ENCODE peak calls at places on chromosomes 16 and 17, in ten cellular contexts. O is left ventricle myocardium inferior; F is activated CD4-positive, alpha-beta T cell treated with anti-CD3 and anti-CD28 coated beads, Interleukin-2, amount 50 U/mL, for 1 hour; X is stomach; B is fibroblast of lung; W is amniotic stem cell; A is IMR-90; Z is HEK293T; C is activated B cell treated with CpG ODN at 0.5 μM for 24 hours; G is H7. U is an unnamed sample.

GRCh38 chr17:16150251-16150859 is 65.0 kb downstream of the NCOR1 start:
- DNase-seq in Z (no peak), W (no peak), G (no peak), C (no peak), X (no peak), B (peak), O (no peak), A (peak), F (no peak), U (no peak)

GRCh38 chr17:49996495-49997255 is 1.7 kb upstream of the DLX3 start:
- DNase-seq in G (peak), X (peak), Z (peak), W (no peak), F (peak), O (peak), C (peak), B (no peak), A (peak), U (peak)

GRCh38 chr17:79730769-79731483 is at the start of gene ENPP7:
- DNase-seq in G (peak), B (no peak), F (no peak), W (no peak), A (no peak), O (no peak), X (no peak), C (no peak), Z (no peak), U (no peak)

GRCh38 chr16:85507342-85507741 is 105.8 kb upstream of the GSE1 start:
- DNase-seq in W (no peak), B (no peak), A (no peak), X (no peak), O (no peak), Z (no peak), C (no peak), G (no peak), F (no peak), U (no peak)

GRCh38 chr17:50267074-50267841 is 7.0 kb upstream of the TMEM92 start:
- DNase-seq in F (no peak), O (no peak), X (no peak), C (peak), G (peak), A (peak), B (no peak), Z (no peak), W (no peak), U (no peak)

GRCh38 chr17:69539274-69539673 is 124.8 kb downstream of the MAP2K6 start:
- DNase-seq in F (no peak), G (no peak), W (no peak), Z (no peak), C (no peak), X (no peak), A (no peak), O (no peak), B (no peak), U (no peak)

GRCh38 chr17:51860934-51861561 is 297.5 kb downstream of the CA10 start:
- DNase-seq in B (no peak), Z (peak), C (no peak), A (no peak), W (no peak), O (no peak), X (no peak), F (no peak), G (peak), U (no peak)

GRCh38 chr17:7293821-7294613 is 422 bp downstream of the YBX2 start:
- DNase-seq in G (peak), C (no peak), X (peak), B (no peak), Z (no peak), W (no peak), F (no peak), O (no peak), A (no peak), U (no peak)

GRCh38 chr16:85553436-85554113 is 59.5 kb upstream of the GSE1 start:
- DNase-seq in Z (peak), F (peak), W (no peak), G (peak), B (peak), X (peak), O (peak), A (peak), C (peak), U (no peak)

GRCh38 chr17:47879028-47879585 is 16.9 kb upstream of the SP2 start:
- DNase-seq in X (no peak), A (peak), W (no peak), C (no peak), Z (no peak), G (no peak), F (no peak), B (peak), O (no peak), U (no peak)

GRCh38 chr17:3539881-3540540 is 17.6 kb downstream of the TRPV3 start:
- DNase-seq in F (no peak), O (no peak), C (no peak), B (no peak), X (no peak), G (peak), A (no peak), W (no peak), Z (no peak), U (no peak)

GRCh38 chr17:49968380-49969133 is 433 bp upstream of the DLX4 start:
- DNase-seq in X (peak), A (peak), C (peak), B (peak), Z (peak), G (peak), W (peak), O (peak), F (peak), U (peak)

GRCh38 chr17:4556996-4557395 is 1.8 kb upstream of the MYBBP1A start:
- DNase-seq in Z (no peak), A (no peak), B (no peak), X (no peak), W (no peak), O (no peak), F (no peak), C (no peak), G (no peak), U (no peak)

GRCh38 chr17:71666047-71666446 is 454.8 kb upstream of the SOX9 start:
- DNase-seq in B (no peak), A (no peak), O (no peak), C (no peak), F (no peak), Z (no peak), W (no peak), X (no peak), G (no peak), U (no peak)

GRCh38 chr17:337866-338265 is 14.7 kb downstream of the RPH3AL start:
- DNase-seq in Z (no peak), W (no peak), G (no peak), O (no peak), B (no peak), F (no peak), A (no peak), X (no peak), C (no peak), U (no peak)

GRCh38 chr16:78677332-78677731 is 577.9 kb downstream of the WWOX start:
- DNase-seq in B (peak), F (no peak), X (no peak), W (no peak), Z (no peak), G (no peak), A (no peak), C (no peak), O (no peak), U (no peak)